ENCODE peak calls at places on chromosomes 4 and X, in eight cellular contexts. H is stomach, T is heart left ventricle, F is sigmoid colon, B is heart right ventricle, K is pancreas, R is cardiac muscle cell, W is Panc1. N is an unnamed sample. For H3K9me3, the result is how much of the 10 kb centered on the place peaks cover.

GRCh38 chrX:108199691-108200090 is 108.1 kb downstream of the ATG4A start:
- DNase-seq in K (no peak), H (no peak), R (peak), W (no peak), T (no peak), F (no peak), B (no peak), N (no peak)

GRCh38 chr4:151092488-151092887 is 6.9 kb upstream of the RPS3A start:
- DNase-seq in F (no peak), B (no peak), R (no peak), H (no peak), T (no peak), W (no peak), K (no peak), N (no peak)

GRCh38 chrX:37378830-37379229 is 29.7 kb downstream of the PRRG1 start:
- DNase-seq in F (no peak), W (no peak), B (no peak), K (no peak), R (no peak), T (no peak), H (no peak), N (no peak)

GRCh38 chr4:53192496-53192895 is 173.4 kb downstream of the SCFD2 start:
- DNase-seq in K (no peak), F (no peak), B (no peak), T (no peak), H (no peak), R (no peak), W (no peak), N (no peak)

GRCh38 chr4:139453041-139453370 is 915 bp upstream of the RAB33B start:
- DNase-seq in R (no peak), H (no peak), F (no peak), K (no peak), T (no peak), B (no peak), W (peak), N (no peak)

GRCh38 chrX:47217121-47217851 is 1.2 kb upstream of the CDK16 start:
- DNase-seq in K (no peak), H (no peak), F (peak), R (no peak), T (peak), W (no peak), B (no peak), N (no peak)

GRCh38 chr4:148737071-148737470 is 294.9 kb upstream of the NR3C2 start:
- DNase-seq in T (no peak), H (no peak), W (no peak), B (no peak), R (no peak), K (no peak), F (no peak), N (no peak)

GRCh38 chrX:25198253-25198652 is 182.5 kb upstream of the ARX start:
- DNase-seq in F (no peak), H (no peak), B (no peak), T (no peak), R (no peak), W (no peak), K (no peak), N (no peak)

GRCh38 chr4:10079951-10080873 is 36.4 kb downstream of the WDR1 start:
- DNase-seq in B (no peak), K (peak), W (no peak), R (no peak), F (peak), H (peak), T (no peak), N (peak)

GRCh38 chr4:169841776-169842175 is 84.0 kb upstream of the HPF1 start:
- DNase-seq in B (no peak), W (no peak), R (no peak), H (no peak), K (no peak), T (no peak), F (no peak), N (no peak)

GRCh38 chr4:116925900-116926457 is 159.4 kb downstream of the TRAM1L1 start:
- DNase-seq in H (peak), W (no peak), K (peak), B (peak), R (peak), T (no peak), F (peak), N (peak)

GRCh38 chr4:79917246-79917645 is 155.8 kb downstream of the ANTXR2 start:
- DNase-seq in R (no peak), W (peak), K (no peak), T (peak), H (peak), B (peak), F (no peak), N (peak)

GRCh38 chrX:40172980-40173661 is 75.4 kb upstream of the BCOR start:
- DNase-seq in K (no peak), W (no peak), T (no peak), R (no peak), H (no peak), B (no peak), F (no peak), N (no peak)

GRCh38 chr4:139297001-139297410 is 4.3 kb upstream of the NAA15 start:
- DNase-seq in K (no peak), F (no peak), W (no peak), T (no peak), H (no peak), B (no peak), R (no peak), N (no peak)

GRCh38 chrX:104370089-104370488 is 115.4 kb upstream of the ESX1 start:
- DNase-seq in T (no peak), F (no peak), H (no peak), B (no peak), W (no peak), R (peak), K (no peak), N (no peak)

GRCh38 chrX:45715787-45716186 is 515.1 kb upstream of the DIPK2B start:
- DNase-seq in B (no peak), T (no peak), K (no peak), H (no peak), F (no peak), W (no peak), R (no peak), N (no peak)

GRCh38 chrX:115949900-115950822 is 220.4 kb upstream of the AGTR2 start:
- DNase-seq in T (no peak), H (peak), R (no peak), W (no peak), B (no peak), K (peak), F (no peak), N (peak)

GRCh38 chrX:115642895-115643530 is 82.0 kb downstream of the PLS3 start:
- DNase-seq in F (peak), B (no peak), R (peak), T (no peak), H (peak), K (no peak), W (no peak), N (no peak)

GRCh38 chr4:47468686-47469365 is 5.3 kb upstream of the COMMD8 start:
- DNase-seq in K (no peak), B (no peak), F (no peak), H (no peak), T (no peak), W (no peak), R (peak), N (no peak)

GRCh38 chr4:169270156-169270809 is 473 bp downstream of the SH3RF1 start:
- DNase-seq in K (peak), F (peak), H (peak), B (peak), T (peak), R (peak), W (no peak), N (peak)

GRCh38 chr4:7635971-7636508 is 201.3 kb upstream of the PSAPL1 start:
- DNase-seq in H (no peak), F (no peak), K (no peak), W (no peak), B (no peak), T (no peak), R (no peak), N (no peak)

GRCh38 chrX:123172874-123173273 is 11.2 kb upstream of the GRIA3 start:
- DNase-seq in H (no peak), F (no peak), B (no peak), W (no peak), R (no peak), T (no peak), K (no peak), N (no peak)

GRCh38 chrX:123181515-123181914 is 2.6 kb upstream of the GRIA3 start:
- DNase-seq in R (no peak), K (no peak), W (no peak), H (no peak), F (no peak), B (no peak), T (no peak), N (no peak)

GRCh38 chrX:123173833-123174232 is 10.2 kb upstream of the GRIA3 start:
- DNase-seq in W (no peak), T (no peak), K (no peak), R (no peak), F (no peak), B (no peak), H (no peak), N (no peak)

GRCh38 chrX:123171781-123172180 is 12.3 kb upstream of the GRIA3 start:
- DNase-seq in F (no peak), W (no peak), R (no peak), H (no peak), B (no peak), T (no peak), K (no peak), N (no peak)

GRCh38 chrX:123175366-123176122 is 8.5 kb upstream of the GRIA3 start:
- DNase-seq in W (no peak), T (no peak), H (no peak), B (no peak), R (no peak), F (no peak), K (no peak), N (no peak)
- H3K9me3 ChIP-seq in W (under half), T (under half), H (under half), B (under half), R (under half), F (under half), K (under half), N (under half)

DNA sequence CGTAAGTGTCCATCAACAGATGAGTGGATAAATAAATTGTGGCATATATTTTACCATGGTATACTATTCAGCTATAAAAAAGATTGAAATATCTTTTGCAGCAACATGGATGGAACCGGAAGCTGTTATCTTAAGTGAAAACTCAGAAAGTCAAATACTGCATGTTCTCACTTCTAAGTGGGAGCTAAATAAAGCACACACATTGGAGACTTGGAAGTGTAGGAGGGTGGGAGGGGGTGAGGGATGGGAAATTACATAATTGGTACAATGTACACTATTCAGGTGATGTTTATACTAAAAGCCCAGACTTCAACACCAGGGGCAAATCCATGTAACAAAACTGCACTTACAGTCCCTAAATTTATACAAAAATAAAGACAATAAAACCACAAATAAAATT is 72.6 kb upstream of the SPRY1 start:
- DNase-seq in T (no peak), H (no peak), R (peak), F (no peak), B (no peak), W (no peak), K (no peak), N (no peak)
- H3K9me3 ChIP-seq in T (under half), H (under half), R (under half), F (under half), B (under half), W (under half), K (under half), N (under half)

GRCh38 chrX:66676413-66676812 is 37.5 kb upstream of the EDA2R start:
- DNase-seq in R (no peak), T (no peak), K (no peak), F (no peak), W (no peak), H (no peak), B (no peak), N (no peak)

GRCh38 chrX:66684196-66684595 is 45.3 kb upstream of the EDA2R start:
- DNase-seq in F (no peak), W (no peak), T (no peak), H (no peak), R (no peak), K (no peak), B (no peak), N (no peak)

GRCh38 chrX:66677430-66677829 is 38.6 kb upstream of the EDA2R start:
- DNase-seq in H (no peak), W (no peak), K (no peak), T (no peak), B (no peak), R (no peak), F (no peak), N (no peak)

GRCh38 chrX:66676990-66677389 is 38.1 kb upstream of the EDA2R start:
- DNase-seq in R (no peak), K (no peak), W (no peak), B (no peak), T (no peak), F (no peak), H (no peak), N (no peak)

GRCh38 chrX:66680451-66680850 is 41.6 kb upstream of the EDA2R start:
- DNase-seq in K (no peak), T (no peak), W (no peak), F (no peak), H (no peak), B (no peak), R (no peak), N (no peak)
- H3K9me3 ChIP-seq in K (under half), T (under half), W (under half), F (under half), H (under half), B (under half), R (under half), N (under half)

GRCh38 chrX:69741706-69742105 is 125.8 kb downstream of the EDA start:
- DNase-seq in R (no peak), B (no peak), H (no peak), K (no peak), W (no peak), T (no peak), F (no peak), N (no peak)
- H3K9me3 ChIP-seq in R (under half), B (under half), H (under half), K (under half), W (under half), T (under half), F (under half), N (under half)

GRCh38 chrX:63361494-63361893 is 10.4 kb upstream of the SPIN4 start:
- DNase-seq in F (no peak), H (no peak), R (no peak), T (no peak), B (no peak), K (no peak), W (no peak), N (no peak)
- H3K9me3 ChIP-seq in F (under half), H (under half), R (under half), T (under half), B (under half), K (under half), W (under half), N (under half)

DNA sequence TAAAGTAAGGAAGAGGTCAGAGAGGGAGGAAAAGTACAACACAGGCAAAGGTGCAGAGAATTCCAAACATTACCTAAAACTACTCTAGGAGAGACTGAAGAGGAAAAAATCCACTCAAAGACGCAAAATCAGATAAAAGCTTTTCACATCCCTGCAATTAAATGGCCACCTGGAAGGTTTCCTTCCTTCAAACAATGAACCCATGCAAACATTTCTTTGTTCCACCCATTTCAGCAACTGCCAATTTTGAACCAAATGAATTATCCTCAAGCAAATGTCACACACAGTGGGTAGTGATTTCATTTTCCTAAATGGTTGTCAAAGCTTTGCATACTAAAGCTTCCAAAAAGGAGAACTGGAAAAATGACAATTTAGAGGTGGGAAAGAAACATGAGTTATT is 45.1 kb downstream of the APBB2 start:
- DNase-seq in H (no peak), R (no peak), W (no peak), T (no peak), K (no peak), F (no peak), B (no peak), N (no peak)
- H3K9me3 ChIP-seq in H (under half), R (under half), W (under half), T (under half), K (under half), F (under half), B (under half), N (under half)

DNA sequence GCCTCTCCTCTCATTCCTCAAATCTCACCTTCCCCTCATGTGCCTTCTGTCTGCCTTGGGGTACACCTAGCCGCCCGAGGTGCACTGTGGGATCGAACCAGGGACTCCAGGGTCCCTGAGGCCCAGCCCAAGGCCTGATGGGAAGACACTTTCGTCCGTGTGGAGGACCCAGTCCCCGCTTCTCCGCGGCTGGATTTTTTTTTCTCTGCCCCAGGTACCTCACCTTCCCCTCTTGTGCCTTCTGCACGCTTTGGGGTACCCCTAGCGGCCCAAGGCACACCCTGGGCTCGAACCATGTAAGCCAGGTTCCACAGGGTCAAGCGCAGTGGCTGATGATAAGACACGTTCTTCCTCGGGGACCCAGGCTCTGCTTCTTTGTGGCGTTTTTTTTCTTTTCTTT is 530.7 kb downstream of the CWH43 start:
- DNase-seq in W (no peak), B (no peak), T (no peak), H (no peak), F (peak), K (peak), R (no peak), N (no peak)
- H3K9me3 ChIP-seq in W (under half), B (under half), T (under half), H (under half), F (under half), K (under half), R (under half), N (under half)

GRCh38 chr4:28686618-28687017 is 1826.0 kb downstream of the STIM2 start:
- DNase-seq in F (no peak), B (peak), K (peak), H (peak), R (peak), W (peak), T (peak), N (no peak)
- H3K9me3 ChIP-seq in F (under half), B (under half), K (under half), H (under half), R (under half), W (under half), T (under half), N (under half)

GRCh38 chrX:30791296-30792278 is 97.5 kb downstream of the TAB3 start:
- DNase-seq in R (no peak), F (peak), T (no peak), B (no peak), W (no peak), H (peak), K (no peak), N (peak)
- H3K9me3 ChIP-seq in R (under half), F (under half), T (under half), B (under half), W (under half), H (under half), K (under half), N (under half)

DNA sequence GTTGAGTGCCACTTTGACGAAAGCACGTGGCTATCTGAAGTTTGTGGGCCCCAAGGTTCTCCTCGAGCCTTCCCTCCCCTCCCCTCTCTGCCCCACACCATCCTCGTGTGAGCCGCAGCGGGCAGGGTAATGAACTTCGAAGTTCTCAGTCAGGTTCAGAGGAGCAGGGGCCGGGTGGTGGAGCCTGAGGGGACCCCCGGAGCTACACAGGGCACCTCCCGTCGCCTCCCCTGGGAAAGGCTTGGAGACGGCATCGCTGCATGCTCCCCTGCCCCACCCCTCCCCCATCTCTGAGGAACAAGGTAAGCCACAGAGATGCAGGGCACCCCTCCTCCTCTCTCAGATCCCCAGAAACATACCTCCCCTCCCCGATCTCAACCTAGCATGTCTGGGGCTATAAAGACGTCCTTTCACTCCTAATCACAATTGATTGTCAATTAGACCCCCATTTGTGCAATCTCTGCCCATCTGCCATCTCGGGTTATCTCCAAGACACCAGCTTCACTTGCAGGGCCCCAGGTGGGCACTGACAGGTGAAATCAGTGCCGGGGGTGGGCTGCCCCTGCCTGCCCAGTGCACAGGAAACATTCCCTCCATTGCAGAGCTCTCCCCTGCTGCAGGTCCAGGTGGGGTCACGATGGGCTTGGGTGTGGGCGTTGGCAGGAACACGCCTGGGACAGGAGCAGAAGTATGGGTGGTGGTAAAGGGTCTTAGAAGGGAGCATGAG is 3.0 kb upstream of the NKX1-1 start:
- DNase-seq in T (no peak), R (no peak), W (no peak), K (no peak), H (peak), B (no peak), F (peak), N (no peak)
- H3K9me3 ChIP-seq in T (under half), R (under half), W (under half), K (under half), H (under half), B (under half), F (under half), N (under half)